ENCODE peak calls at places on chromosomes 12 and 14, in five cellular contexts. L is astrocyte of the cerebellum, E is HTR-8/SVneo, K is AG20443, I is mucosa of descending colon. S is an unnamed sample.

GRCh38 chr14:53306926-53307325 is 153.8 kb upstream of the DDHD1 start:
- DNase-seq in I (no peak), L (no peak), K (peak), E (peak), S (peak)

GRCh38 chr12:49968431-49968830 is 4.3 kb upstream of the AQP6 start:
- DNase-seq in K (no peak), L (no peak), I (no peak), E (no peak), S (no peak)

GRCh38 chr14:44700694-44701093 is 193.6 kb upstream of the FSCB start:
- DNase-seq in K (no peak), E (no peak), I (no peak), L (no peak), S (no peak)

GRCh38 chr12:78167510-78167909 is 336.8 kb downstream of the NAV3 start:
- DNase-seq in L (no peak), K (no peak), E (no peak), I (no peak), S (no peak)

GRCh38 chr12:85191-85666 is 18.7 kb downstream of the IQSEC3 start:
- DNase-seq in E (no peak), K (no peak), L (no peak), I (no peak), S (no peak)

GRCh38 chr12:59911516-59911915 is 315.7 kb downstream of the SLC16A7 start:
- DNase-seq in I (no peak), L (no peak), K (no peak), E (no peak), S (no peak)

GRCh38 chr12:122835693-122836026 is 403 bp downstream of the HIP1R start:
- DNase-seq in I (no peak), K (peak), L (no peak), E (no peak), S (no peak)

GRCh38 chr12:66776974-66777373 is 98.1 kb upstream of the GRIP1 start:
- DNase-seq in K (no peak), L (no peak), E (no peak), I (no peak), S (no peak)

GRCh38 chr12:68163546-68164210 is 4.1 kb upstream of the IFNG start:
- DNase-seq in I (no peak), L (no peak), E (no peak), K (no peak), S (no peak)

GRCh38 chr14:83568141-83568540 is 1961.8 kb upstream of the FLRT2 start:
- DNase-seq in I (no peak), E (no peak), K (no peak), L (no peak), S (no peak)

GRCh38 chr12:111298583-111299436 is 70.1 kb downstream of the PHETA1 start:
- DNase-seq in I (no peak), E (peak), K (peak), L (peak), S (peak)

GRCh38 chr12:29157486-29157946 is 8.4 kb downstream of the FAR2 start:
- DNase-seq in I (no peak), K (no peak), L (peak), E (no peak), S (peak)

GRCh38 chr14:59301354-59301753 is 112.9 kb downstream of the DAAM1 start:
- DNase-seq in L (no peak), E (no peak), K (no peak), I (no peak), S (no peak)

GRCh38 chr12:80712866-80713265 is 3.8 kb upstream of the MYF5 start:
- DNase-seq in E (no peak), I (no peak), K (no peak), L (no peak), S (no peak)

S was measured in GM23248.